ENCODE peak calls at places on chromosomes 5 and 9, in four cellular contexts. P, E, U and T are unnamed samples.
A peak's percentile ranks its signal among the peaks of the same experiment; 100 is the strongest.

GRCh38 chr5:33091571-33092363 is 349.0 kb upstream of the TARS1 start:
- DNase-seq in P (no peak), E (no peak), U (no peak), T (no peak)

GRCh38 chr5:81530919-81531318 is 137.0 kb upstream of the ACOT12 start:
- DNase-seq in P (no peak), E (no peak), U (no peak), T (no peak)

GRCh38 chr9:93813687-93814560 is 141.2 kb downstream of the BARX1 start:
- DNase-seq in P (no peak), E (peak; percentile 43), U (no peak), T (peak; percentile 43)

GRCh38 chr5:169686137-169686536 is 49.1 kb downstream of the DOCK2 start:
- DNase-seq in P (no peak), E (no peak), U (no peak), T (no peak)

GRCh38 chr5:169694221-169694620 is 57.1 kb downstream of the DOCK2 start:
- DNase-seq in P (no peak), E (no peak), U (no peak), T (no peak)

GRCh38 chr5:126965487-126965886 is 64.9 kb downstream of the MARCHF3 start:
- DNase-seq in P (no peak), E (no peak), U (no peak), T (no peak)

GRCh38 chr5:134851307-134851923 is 5.6 kb downstream of the C5orf24 start:
- DNase-seq in P (no peak), E (no peak), U (no peak), T (no peak)

GRCh38 chr5:149754481-149754880 is 24.4 kb downstream of the PPARGC1B start:
- DNase-seq in P (no peak), E (no peak), U (no peak), T (no peak)

GRCh38 chr5:136123236-136123768 is 9.3 kb upstream of the SMAD5 start:
- DNase-seq in P (no peak), E (no peak), U (no peak), T (no peak)

GRCh38 chr9:25913806-25914205 is 235.6 kb upstream of the TUSC1 start:
- DNase-seq in P (no peak), E (no peak), U (no peak), T (no peak)

GRCh38 chr5:173055722-173055982 is 500 bp upstream of the CREBRF start:
- DNase-seq in P (no peak), E (no peak), U (no peak), T (no peak)

GRCh38 chr5:89703799-89704198 is 705.8 kb downstream of the CETN3 start:
- DNase-seq in P (no peak), E (no peak), U (no peak), T (no peak)
- H3K27ac ChIP-seq in P (no peak overlapping the region), E (no peak overlapping the region), U (no peak overlapping the region), T (no peak overlapping the region)

GRCh38 chr5:103582364-103582763 is 19.8 kb upstream of the NUDT12 start:
- DNase-seq in P (no peak), E (no peak), U (no peak), T (no peak)
- TF ChIP-seq CTCF in P (peak; percentile 77), E (peak; percentile 32), U (peak; percentile 44), T (peak; percentile 37)

DNA sequence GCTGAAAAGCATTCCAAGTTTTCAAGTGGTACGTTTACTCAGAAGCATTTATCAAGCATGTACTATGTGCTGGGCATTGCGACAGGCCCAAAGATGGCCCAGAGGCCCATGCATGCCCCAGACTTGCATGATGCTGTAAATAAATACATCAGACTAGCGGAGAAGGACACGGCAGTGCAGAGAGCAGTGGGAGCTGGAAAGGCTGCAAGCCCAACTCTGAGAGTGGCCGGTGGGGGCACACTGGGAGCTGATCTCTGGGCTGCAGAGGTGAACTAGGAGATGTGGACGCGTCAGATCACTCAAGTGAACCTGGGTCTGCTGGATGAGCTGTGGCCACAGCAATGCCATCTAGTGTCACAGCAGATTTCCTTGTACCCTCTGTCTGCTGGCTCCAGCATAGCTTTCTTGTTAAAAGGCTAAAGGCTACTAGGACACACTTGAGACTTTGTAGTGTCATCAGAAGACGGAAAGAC is 246.9 kb downstream of the FANCC start:
- DNase-seq in P (no peak), E (no peak), U (no peak), T (no peak)
- H3K27ac ChIP-seq in P (peak overlapping the region; percentile 97), E (no peak overlapping the region), U (peak overlapping the region; percentile 67), T (peak overlapping the region; percentile 95)

GRCh38 chr5:38479315-38479904 is 77.0 kb downstream of the LIFR start:
- DNase-seq in P (no peak), E (no peak), U (no peak), T (no peak)

GRCh38 chr5:38478166-38478565 is 78.3 kb downstream of the LIFR start:
- DNase-seq in P (no peak), E (no peak), U (no peak), T (no peak)

GRCh38 chr5:38483788-38484398 is 72.6 kb downstream of the LIFR start:
- DNase-seq in P (no peak), E (no peak), U (no peak), T (no peak)
- TF ChIP-seq CTCF in P (no peak), E (no peak), U (no peak), T (no peak)

DNA sequence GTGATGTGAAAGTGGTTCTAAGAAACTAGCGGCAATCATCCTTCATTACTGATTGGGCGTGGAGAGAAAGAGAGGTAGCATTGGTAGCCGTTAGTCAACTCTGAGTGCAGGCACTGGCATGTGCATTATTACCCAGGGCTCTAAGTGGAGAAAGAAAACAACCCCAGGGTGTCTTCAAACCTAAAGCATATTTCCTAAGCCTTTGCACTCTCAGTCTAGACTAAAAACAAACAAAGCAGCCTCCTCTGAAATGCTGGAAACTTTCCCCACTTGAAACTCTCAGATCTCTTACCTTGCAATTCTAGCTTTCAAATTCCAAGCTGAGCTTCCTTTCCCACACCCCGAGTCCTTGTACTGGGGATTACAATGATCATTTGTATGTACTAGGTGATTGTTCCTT is 98.1 kb upstream of the CDKN2B start:
- DNase-seq in P (no peak), E (no peak), U (no peak), T (no peak)
- H3K27ac ChIP-seq in P (no peak overlapping the region), E (peak overlapping the region; percentile 51), U (no peak overlapping the region), T (no peak overlapping the region)

GRCh38 chr9:37449877-37450632 is 15.2 kb downstream of the ZBTB5 start:
- DNase-seq in P (no peak), E (no peak), U (no peak), T (no peak)
- TF ChIP-seq CTCF in P (peak; percentile 61), E (no peak), U (no peak), T (no peak)

DNA sequence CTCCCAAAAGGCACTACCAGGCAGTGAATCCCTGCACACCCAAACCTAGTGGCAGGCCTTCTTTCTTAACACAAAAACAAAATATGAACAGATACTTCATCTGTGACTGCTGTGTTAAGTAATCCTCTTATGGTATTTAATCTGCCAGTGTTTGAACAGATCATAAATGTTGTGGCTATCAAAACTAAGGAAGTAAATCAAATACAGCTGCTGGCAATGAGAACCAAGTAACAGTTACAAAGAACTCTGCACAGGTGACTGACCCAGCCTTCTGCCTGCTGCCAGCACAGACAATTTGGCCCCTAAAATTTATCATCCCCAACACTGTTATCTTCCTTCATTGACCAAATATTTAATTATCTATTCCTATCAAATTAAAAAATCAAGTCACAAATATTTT is 78.0 kb downstream of the GNAQ start:
- DNase-seq in P (no peak), E (no peak), U (no peak), T (no peak)
- H3K27ac ChIP-seq in P (no peak overlapping the region), E (peak overlapping the region; percentile 77), U (no peak overlapping the region), T (peak overlapping the region; percentile 59)